ENCODE peak calls at places on chromosomes 6 and 20, in nine cellular contexts. T is activated CD8-positive, alpha-beta memory T cell treated with anti-CD3 and anti-CD28 coated beads for 24 hours; N is T-helper 2 cell; L is CD4-positive, CD25-positive, alpha-beta regulatory T cell; F is heart left ventricle; H is KG1; X is HEK293T; J is MCF 10A; Z is stromal cell of bone marrow. W is an unnamed sample.

GRCh38 chr20:47314647-47315338 is 41.7 kb downstream of the ZMYND8 start:
- DNase-seq in X (no peak), F (no peak), N (no peak), T (no peak), Z (no peak), J (no peak), L (no peak), H (no peak), W (no peak)

GRCh38 chr20:9839626-9840025 is 750 bp upstream of the PAK5 start:
- DNase-seq in T (no peak), Z (no peak), L (no peak), N (no peak), J (peak; percentile 18), F (no peak), H (no peak), X (no peak), W (no peak)

GRCh38 chr20:13355386-13355785 is 134.3 kb downstream of the ISM1 start:
- DNase-seq in H (no peak), Z (no peak), F (no peak), L (no peak), N (no peak), X (no peak), J (peak; percentile 56), T (no peak), W (no peak)

GRCh38 chr6:141874930-141875602 is 257.7 kb upstream of the GJE1 start:
- DNase-seq in Z (peak; percentile 4), N (no peak), T (no peak), L (no peak), H (no peak), F (no peak), X (no peak), J (peak; percentile 75), W (no peak)

GRCh38 chr6:107714104-107714503 is 110.0 kb downstream of the SCML4 start:
- DNase-seq in J (no peak), L (no peak), Z (no peak), N (no peak), F (no peak), X (no peak), T (no peak), H (no peak), W (no peak)

GRCh38 chr20:45374966-45375365 is 3.2 kb downstream of the TP53TG5 start:
- DNase-seq in X (no peak), L (no peak), H (no peak), T (no peak), Z (no peak), F (no peak), J (no peak), N (no peak), W (no peak)

GRCh38 chr20:47586648-47587306 is 85.1 kb downstream of the NCOA3 start:
- DNase-seq in F (no peak), X (no peak), Z (no peak), T (no peak), H (no peak), L (no peak), N (no peak), J (no peak), W (no peak)

GRCh38 chr6:2945069-2945452 is 26.3 kb downstream of the SERPINB6 start:
- DNase-seq in T (no peak), X (no peak), J (no peak), H (no peak), Z (no peak), F (no peak), L (no peak), N (no peak), W (no peak)

GRCh38 chr6:54519161-54519560 is 210.9 kb downstream of the TINAG start:
- DNase-seq in T (no peak), H (no peak), F (no peak), X (no peak), L (no peak), N (no peak), J (no peak), Z (no peak), W (no peak)

GRCh38 chr20:43460172-43460829 is 2.6 kb downstream of the SRSF6 start:
- DNase-seq in T (no peak), X (no peak), Z (no peak), J (no peak), H (no peak), L (no peak), F (no peak), N (no peak), W (no peak)

GRCh38 chr6:34462561-34462971 is 3.3 kb upstream of the PACSIN1 start:
- DNase-seq in L (no peak), H (no peak), J (peak; percentile 36), Z (no peak), N (no peak), F (peak; percentile 79), T (no peak), X (peak; percentile 72), W (no peak)

GRCh38 chr20:16290358-16290757 is 282.9 kb downstream of the KIF16B start:
- DNase-seq in H (no peak), X (no peak), L (no peak), J (no peak), F (no peak), T (no peak), N (no peak), Z (no peak), W (no peak)

GRCh38 chr6:110876170-110876773 is 1.7 kb downstream of the AMD1 start:
- DNase-seq in H (peak; percentile 67), T (peak; percentile 87), J (peak; percentile 92), L (peak; percentile 52), F (peak; percentile 92), X (peak; percentile 80), Z (peak; percentile 80), N (peak; percentile 32), W (peak; percentile 22)

GRCh38 chr6:115932481-115932880 is 128.2 kb downstream of the FRK start:
- DNase-seq in F (no peak), L (no peak), N (no peak), T (no peak), Z (peak; percentile 3), H (no peak), X (no peak), J (peak; percentile 46), W (no peak)

GRCh38 chr6:109318328-109318876 is 63.9 kb downstream of the CD164 start:
- DNase-seq in F (no peak), N (no peak), X (no peak), T (no peak), L (no peak), H (no peak), Z (no peak), J (no peak), W (no peak)

GRCh38 chr6:78489874-78490273 is 377.5 kb upstream of the IRAK1BP1 start:
- DNase-seq in L (no peak), T (no peak), H (no peak), J (peak; percentile 24), X (no peak), Z (no peak), N (no peak), F (no peak), W (no peak)

GRCh38 chr6:41502607-41503434 is 43.4 kb upstream of the FOXP4 start:
- DNase-seq in Z (no peak), X (no peak), H (no peak), N (no peak), J (no peak), F (peak; percentile 42), L (no peak), T (no peak), W (no peak)

GRCh38 chr6:149026530-149026942 is 279.7 kb downstream of the UST start:
- DNase-seq in Z (peak; percentile 89), J (peak; percentile 81), H (peak; percentile 35), N (no peak), F (no peak), T (no peak), L (no peak), X (peak; percentile 51), W (no peak)

W was measured in NCI-H1048.